ENCODE peak calls at places on chromosomes 13 and 19, in eight cellular contexts. Q is HFF-Myc; N is brain microvascular endothelial cell; L is CMK; X is T-helper 17 cell; K is KBM-7; P is GM06990; S is stimulated activated CD4-positive, alpha-beta T cell treated with anti-CD3 and anti-CD28 coated beads, TNF-alpha, amount 100 ng/mL, for 4 hours. I is an unnamed sample.

GRCh38 chr19:39237200-39238184 is 7.3 kb downstream of the IFNL3 start:
- DNase-seq in P (peak; percentile 74), S (peak; percentile 26), X (peak; percentile 12), L (peak; percentile 30), K (peak; percentile 72), Q (no peak), N (no peak), I (no peak)

GRCh38 chr19:38142176-38143035 is 81.6 kb downstream of the DPF1 start:
- DNase-seq in Q (no peak), X (peak; percentile 11), N (peak; percentile 60), S (peak; percentile 22), P (no peak), K (peak; percentile 60), L (no peak), I (no peak)

GRCh38 chr13:73740681-73741080 is 393.5 kb downstream of the KLF12 start:
- DNase-seq in Q (no peak), S (no peak), N (peak; percentile 12), K (no peak), X (no peak), P (no peak), L (no peak), I (no peak)

GRCh38 chr19:8654591-8655339 is 24.3 kb downstream of the NFILZ start:
- DNase-seq in N (no peak), K (peak; percentile 66), Q (no peak), S (peak; percentile 46), X (peak; percentile 63), P (peak; percentile 50), L (peak; percentile 12), I (no peak)

GRCh38 chr13:25118371-25118770 is 22.4 kb downstream of the PABPC3 start:
- DNase-seq in L (no peak), N (no peak), X (no peak), K (peak; percentile 28), Q (no peak), P (no peak), S (no peak), I (no peak)

GRCh38 chr13:74132768-74133656 is 1.2 kb downstream of the KLF12 start:
- DNase-seq in N (no peak), X (peak; percentile 28), K (no peak), P (peak; percentile 42), S (no peak), L (no peak), Q (no peak), I (no peak)

GRCh38 chr19:13401388-13401787 is 104.9 kb downstream of the CACNA1A start:
- DNase-seq in K (peak; percentile 23), X (no peak), N (peak; percentile 20), L (no peak), Q (peak; percentile 15), P (no peak), S (no peak), I (no peak)

GRCh38 chr13:99150575-99151370 is 49.9 kb upstream of the UBAC2 start:
- DNase-seq in X (no peak), Q (peak; percentile 22), N (peak; percentile 31), L (no peak), S (no peak), K (peak; percentile 23), P (no peak), I (no peak)

GRCh38 chr13:78298657-78299056 is 304.7 kb downstream of the POU4F1 start:
- DNase-seq in P (no peak), X (no peak), N (no peak), S (no peak), K (no peak), Q (no peak), L (no peak), I (no peak)

GRCh38 chr13:68816715-68817114 is 1290.9 kb upstream of the ATXN8OS start:
- DNase-seq in N (no peak), S (no peak), X (no peak), P (no peak), Q (no peak), L (no peak), K (no peak), I (no peak)

GRCh38 chr19:51007488-51007887 is 6.1 kb upstream of the KLK8 start:
- DNase-seq in Q (no peak), K (no peak), N (no peak), X (no peak), S (no peak), L (no peak), P (no peak), I (no peak)

GRCh38 chr19:48419158-48419920 is 25.9 kb downstream of the GRIN2D start:
- DNase-seq in L (no peak), Q (no peak), S (no peak), N (peak; percentile 32), X (peak; percentile 54), P (peak; percentile 75), K (peak; percentile 34), I (no peak)

GRCh38 chr13:64817721-64818120 is 2412.4 kb downstream of the PCDH9 start:
- DNase-seq in N (peak; percentile 14), Q (no peak), L (no peak), S (no peak), P (no peak), K (no peak), X (no peak), I (no peak)

GRCh38 chr19:34184880-34185491 is 12.7 kb downstream of the LSM14A start:
- DNase-seq in X (no peak), L (no peak), K (no peak), N (no peak), Q (no peak), P (no peak), S (no peak), I (no peak)

GRCh38 chr13:111845621-111846351 is 221.2 kb upstream of the SOX1 start:
- DNase-seq in S (no peak), P (no peak), K (no peak), N (no peak), X (no peak), L (no peak), Q (no peak), I (no peak)

GRCh38 chr13:105165449-105166125 is 1369.9 kb downstream of the EFNB2 start:
- DNase-seq in S (no peak), Q (no peak), K (no peak), X (no peak), P (peak; percentile 25), N (no peak), L (no peak), I (no peak)

GRCh38 chr13:38814331-38814730 is 127.5 kb downstream of the FREM2 start:
- DNase-seq in K (no peak), L (no peak), Q (no peak), N (no peak), S (no peak), X (no peak), P (no peak), I (no peak)

GRCh38 chr13:25462301-25463125 is 90.7 kb downstream of the ATP8A2 start:
- DNase-seq in S (no peak), L (no peak), Q (no peak), P (no peak), X (no peak), K (no peak), N (no peak), I (no peak)

GRCh38 chr19:6736917-6737283 is 480 bp downstream of the GPR108 start:
- DNase-seq in Q (no peak), N (no peak), K (no peak), X (no peak), P (no peak), L (no peak), S (no peak), I (no peak)

I was measured in smooth muscle cell of the brain vasculature.